ENCODE peak calls at places on chromosomes 5 and 9, in four cellular contexts. K is stromal cell of bone marrow, P is NCI-H1092, B is T1000. G is an unnamed sample.

GRCh38 chr9:131104016-131104740 is 7.8 kb downstream of the AIF1L start:
- DNase-seq in K (no peak), P (no peak), B (no peak), G (no peak)

GRCh38 chr5:113084402-113085083 is 107.9 kb downstream of the DCP2 start:
- DNase-seq in P (no peak), K (no peak), B (no peak), G (no peak)

GRCh38 chr5:87899109-87900100 is 369.2 kb downstream of the TMEM161B start:
- DNase-seq in K (no peak), P (no peak), B (no peak), G (no peak)

GRCh38 chr9:5868235-5868634 is 22.5 kb upstream of the MLANA start:
- DNase-seq in B (no peak), P (no peak), K (no peak), G (no peak)

GRCh38 chr9:119559986-119560385 is 190.8 kb upstream of the BRINP1 start:
- DNase-seq in B (no peak), P (no peak), K (no peak), G (no peak)

GRCh38 chr9:69430206-69430605 is 105.2 kb downstream of the ENTREP1 start:
- DNase-seq in B (no peak), K (no peak), P (no peak), G (no peak)

GRCh38 chr5:131081371-131081770 is 83.7 kb downstream of the HINT1 start:
- DNase-seq in K (peak), B (no peak), P (no peak), G (no peak)

GRCh38 chr5:176743828-176744583 is 66.4 kb upstream of the UNC5A start:
- DNase-seq in K (no peak), P (no peak), B (no peak), G (no peak)

GRCh38 chr5:31078931-31079330 is 114.6 kb upstream of the CDH6 start:
- DNase-seq in B (no peak), K (no peak), P (no peak), G (no peak)

GRCh38 chr9:114061292-114061691 is 16.8 kb downstream of the AMBP start:
- DNase-seq in P (no peak), B (no peak), K (no peak), G (no peak)

GRCh38 chr9:129770741-129771140 is 17.9 kb upstream of the PTGES start:
- DNase-seq in K (no peak), P (no peak), B (no peak), G (no peak)

GRCh38 chr5:171422902-171423663 is 3.6 kb downstream of the FGF18 start:
- DNase-seq in B (no peak), K (no peak), P (no peak), G (no peak)

GRCh38 chr9:133677126-133678010 is 41.2 kb downstream of the DBH start:
- DNase-seq in K (no peak), B (no peak), P (no peak), G (no peak)

GRCh38 chr5:27906911-27907590 is 868.7 kb upstream of the CDH9 start:
- DNase-seq in K (peak), P (no peak), B (no peak), G (no peak)

GRCh38 chr9:133919253-133920115 is 72.6 kb downstream of the VAV2 start:
- DNase-seq in P (no peak), K (no peak), B (no peak), G (no peak)

GRCh38 chr5:81817980-81818379 is 67.1 kb upstream of the SSBP2 start:
- DNase-seq in B (no peak), P (no peak), K (no peak), G (no peak)

GRCh38 chr5:131382407-131383395 is 118.8 kb downstream of the CDC42SE2 start:
- DNase-seq in K (no peak), B (no peak), P (no peak), G (peak)

GRCh38 chr5:3780907-3781306 is 185.3 kb downstream of the IRX1 start:
- DNase-seq in K (no peak), P (no peak), B (no peak), G (no peak)

GRCh38 chr9:108476574-108476973 is 379.2 kb downstream of the ACTL7B start:
- DNase-seq in P (no peak), K (no peak), B (no peak), G (no peak)

GRCh38 chr9:104177003-104177611 is 83.0 kb downstream of the SMC2 start:
- DNase-seq in P (peak), B (no peak), K (peak), G (no peak)

GRCh38 chr9:131513177-131513576 is 10.5 kb downstream of the POMT1 start:
- DNase-seq in K (no peak), B (no peak), P (no peak), G (no peak)

GRCh38 chr9:125521462-125522327 is 185.3 kb downstream of the MAPKAP1 start:
- DNase-seq in B (peak), P (no peak), K (peak), G (no peak)